ENCODE peak calls at places on chromosomes 2 and 18, in five cellular contexts. M is NT2/D1, U is MM.1S, Q is NCI-H2081, C is DMS153. D is an unnamed sample.

GRCh38 chr2:9102861-9103662 is 99.6 kb upstream of the MBOAT2 start:
- DNase-seq in Q (no peak), U (no peak), C (peak; percentile 15), M (no peak), D (no peak)

GRCh38 chr2:45782968-45783367 is 131.5 kb downstream of the PRKCE start:
- DNase-seq in U (no peak), M (no peak), Q (no peak), C (no peak), D (no peak)

GRCh38 chr2:142008135-142008744 is 122.6 kb downstream of the LRP1B start:
- DNase-seq in U (no peak), Q (no peak), C (no peak), M (no peak), D (no peak)

GRCh38 chr2:79593237-79593867 is 80.5 kb downstream of the CTNNA2 start:
- DNase-seq in C (no peak), U (no peak), M (no peak), Q (no peak), D (no peak)

GRCh38 chr2:153819501-153819900 is 52.2 kb upstream of the GALNT13 start:
- DNase-seq in U (no peak), M (peak; percentile 8), Q (no peak), C (no peak), D (peak; percentile 18)

GRCh38 chr2:8247905-8248622 is 433.8 kb upstream of the ID2 start:
- DNase-seq in M (no peak), U (no peak), C (no peak), Q (no peak), D (no peak)

GRCh38 chr18:42548493-42548892 is 567.0 kb downstream of the RIT2 start:
- DNase-seq in C (no peak), Q (no peak), M (no peak), U (no peak), D (no peak)

GRCh38 chr2:192254444-192254843 is 59.7 kb upstream of the TMEFF2 start:
- DNase-seq in Q (no peak), C (no peak), M (no peak), U (no peak), D (no peak)

GRCh38 chr2:150880986-150881385 is 380.7 kb downstream of the RBM43 start:
- DNase-seq in C (no peak), M (no peak), Q (no peak), U (no peak), D (no peak)

GRCh38 chr2:200235533-200235932 is 71.0 kb upstream of the SPATS2L start:
- DNase-seq in Q (no peak), U (no peak), M (no peak), C (no peak), D (no peak)

GRCh38 chr2:190655113-190655512 is 6.2 kb downstream of the NAB1 start:
- DNase-seq in C (no peak), U (no peak), M (no peak), Q (peak; percentile 37), D (peak; percentile 53)

GRCh38 chr2:190875881-190876280 is 4.7 kb upstream of the GLS start:
- DNase-seq in Q (no peak), U (no peak), C (no peak), M (no peak), D (no peak)